ENCODE peak calls at places on chromosomes 13 and 19, in six cellular contexts. One of them, this sample, is unnamed.

GRCh38 chr19:12984683-12985048 is 10.6 kb upstream of the NFIX start:
- DNase-seq in HTR-8/SVneo: no peak
- DNase-seq in stimulated activated CD4-positive, alpha-beta T cell treated with anti-CD3 and anti-CD28 coated beads, TNF-alpha, amount 100 ng/mL, for 1 hour: no peak
- DNase-seq in uterus: no peak
- DNase-seq in COLO829: no peak
- DNase-seq in substantia nigra: peak
- DNase-seq in this sample: no peak

GRCh38 chr13:65597839-65598818 is 1632.0 kb downstream of the PCDH9 start:
- DNase-seq in HTR-8/SVneo: no peak
- DNase-seq in stimulated activated CD4-positive, alpha-beta T cell treated with anti-CD3 and anti-CD28 coated beads, TNF-alpha, amount 100 ng/mL, for 1 hour: no peak
- DNase-seq in uterus: no peak
- DNase-seq in COLO829: no peak
- DNase-seq in substantia nigra: no peak
- DNase-seq in this sample: no peak

GRCh38 chr13:30719521-30719914 is 15.8 kb upstream of the ALOX5AP start:
- DNase-seq in HTR-8/SVneo: no peak
- DNase-seq in stimulated activated CD4-positive, alpha-beta T cell treated with anti-CD3 and anti-CD28 coated beads, TNF-alpha, amount 100 ng/mL, for 1 hour: no peak
- DNase-seq in uterus: no peak
- DNase-seq in COLO829: no peak
- DNase-seq in substantia nigra: no peak
- DNase-seq in this sample: no peak

GRCh38 chr19:41753159-41753558 is 2.2 kb upstream of the CEACAM6 start:
- DNase-seq in HTR-8/SVneo: peak
- DNase-seq in stimulated activated CD4-positive, alpha-beta T cell treated with anti-CD3 and anti-CD28 coated beads, TNF-alpha, amount 100 ng/mL, for 1 hour: peak
- DNase-seq in uterus: no peak
- DNase-seq in COLO829: peak
- DNase-seq in substantia nigra: no peak
- DNase-seq in this sample: no peak

GRCh38 chr13:30805603-30806011 is 70.3 kb downstream of the ALOX5AP start:
- DNase-seq in HTR-8/SVneo: no peak
- DNase-seq in stimulated activated CD4-positive, alpha-beta T cell treated with anti-CD3 and anti-CD28 coated beads, TNF-alpha, amount 100 ng/mL, for 1 hour: no peak
- DNase-seq in uterus: no peak
- DNase-seq in COLO829: peak
- DNase-seq in substantia nigra: peak
- DNase-seq in this sample: no peak

GRCh38 chr19:35596366-35596999 is 10.5 kb downstream of the PMIS2 start:
- DNase-seq in HTR-8/SVneo: no peak
- DNase-seq in stimulated activated CD4-positive, alpha-beta T cell treated with anti-CD3 and anti-CD28 coated beads, TNF-alpha, amount 100 ng/mL, for 1 hour: no peak
- DNase-seq in uterus: no peak
- DNase-seq in COLO829: peak
- DNase-seq in substantia nigra: no peak
- DNase-seq in this sample: no peak

GRCh38 chr13:97226788-97227627 is 4.9 kb downstream of the MBNL2 start:
- DNase-seq in HTR-8/SVneo: no peak
- DNase-seq in stimulated activated CD4-positive, alpha-beta T cell treated with anti-CD3 and anti-CD28 coated beads, TNF-alpha, amount 100 ng/mL, for 1 hour: no peak
- DNase-seq in uterus: no peak
- DNase-seq in COLO829: no peak
- DNase-seq in substantia nigra: no peak
- DNase-seq in this sample: no peak

GRCh38 chr13:106566682-106567420 is 1.1 kb downstream of the ARGLU1 start:
- DNase-seq in HTR-8/SVneo: peak
- DNase-seq in stimulated activated CD4-positive, alpha-beta T cell treated with anti-CD3 and anti-CD28 coated beads, TNF-alpha, amount 100 ng/mL, for 1 hour: no peak
- DNase-seq in uterus: peak
- DNase-seq in COLO829: peak
- DNase-seq in substantia nigra: no peak
- DNase-seq in this sample: no peak

GRCh38 chr19:17294051-17294891 is 9.0 kb downstream of the ABHD8 start:
- DNase-seq in HTR-8/SVneo: no peak
- DNase-seq in stimulated activated CD4-positive, alpha-beta T cell treated with anti-CD3 and anti-CD28 coated beads, TNF-alpha, amount 100 ng/mL, for 1 hour: no peak
- DNase-seq in uterus: no peak
- DNase-seq in COLO829: peak
- DNase-seq in substantia nigra: no peak
- DNase-seq in this sample: no peak

GRCh38 chr13:98171806-98172569 is 5.1 kb downstream of the RNF113B start:
- DNase-seq in HTR-8/SVneo: no peak
- DNase-seq in stimulated activated CD4-positive, alpha-beta T cell treated with anti-CD3 and anti-CD28 coated beads, TNF-alpha, amount 100 ng/mL, for 1 hour: no peak
- DNase-seq in uterus: peak
- DNase-seq in COLO829: no peak
- DNase-seq in substantia nigra: peak
- DNase-seq in this sample: no peak

GRCh38 chr19:50252111-50252886 is 48.9 kb downstream of the MYH14 start:
- DNase-seq in HTR-8/SVneo: peak
- DNase-seq in stimulated activated CD4-positive, alpha-beta T cell treated with anti-CD3 and anti-CD28 coated beads, TNF-alpha, amount 100 ng/mL, for 1 hour: no peak
- DNase-seq in uterus: no peak
- DNase-seq in COLO829: no peak
- DNase-seq in substantia nigra: no peak
- DNase-seq in this sample: no peak

GRCh38 chr13:107373551-107373950 is 805.6 kb upstream of the ARGLU1 start:
- DNase-seq in HTR-8/SVneo: peak
- DNase-seq in stimulated activated CD4-positive, alpha-beta T cell treated with anti-CD3 and anti-CD28 coated beads, TNF-alpha, amount 100 ng/mL, for 1 hour: no peak
- DNase-seq in uterus: no peak
- DNase-seq in COLO829: peak
- DNase-seq in substantia nigra: no peak
- DNase-seq in this sample: no peak

GRCh38 chr13:74250738-74251190 is 116.6 kb upstream of the KLF12 start:
- DNase-seq in HTR-8/SVneo: no peak
- DNase-seq in stimulated activated CD4-positive, alpha-beta T cell treated with anti-CD3 and anti-CD28 coated beads, TNF-alpha, amount 100 ng/mL, for 1 hour: no peak
- DNase-seq in uterus: no peak
- DNase-seq in COLO829: no peak
- DNase-seq in substantia nigra: no peak
- DNase-seq in this sample: no peak

GRCh38 chr13:44755872-44756271 is 179.7 kb upstream of the TSC22D1 start:
- DNase-seq in HTR-8/SVneo: no peak
- DNase-seq in stimulated activated CD4-positive, alpha-beta T cell treated with anti-CD3 and anti-CD28 coated beads, TNF-alpha, amount 100 ng/mL, for 1 hour: no peak
- DNase-seq in uterus: no peak
- DNase-seq in COLO829: peak
- DNase-seq in substantia nigra: no peak
- DNase-seq in this sample: no peak

GRCh38 chr13:24511019-24511823 is 1.4 kb downstream of the PARP4 start:
- DNase-seq in HTR-8/SVneo: peak
- DNase-seq in stimulated activated CD4-positive, alpha-beta T cell treated with anti-CD3 and anti-CD28 coated beads, TNF-alpha, amount 100 ng/mL, for 1 hour: no peak
- DNase-seq in uterus: no peak
- DNase-seq in COLO829: peak
- DNase-seq in substantia nigra: no peak
- DNase-seq in this sample: no peak

GRCh38 chr19:14198384-14199376 is 7.3 kb downstream of the ADGRL1 start:
- DNase-seq in HTR-8/SVneo: no peak
- DNase-seq in stimulated activated CD4-positive, alpha-beta T cell treated with anti-CD3 and anti-CD28 coated beads, TNF-alpha, amount 100 ng/mL, for 1 hour: no peak
- DNase-seq in uterus: no peak
- DNase-seq in COLO829: no peak
- DNase-seq in substantia nigra: no peak
- DNase-seq in this sample: no peak